ENCODE peak calls at places on chromosome 14, in seven cellular contexts. N, V, Y, I, X, G and C are unnamed samples.

GRCh38 chr14:101590616-101591015 is 29.3 kb downstream of the DIO3 start:
- DNase-seq in N (no peak), X (no peak), Y (no peak), I (peak; percentile 11), G (peak; percentile 28), V (no peak), C (no peak)

GRCh38 chr14:32055175-32055574 is 21.9 kb upstream of the ARHGAP5 start:
- DNase-seq in Y (no peak), G (no peak), N (no peak), V (no peak), I (no peak), X (no peak), C (no peak)

GRCh38 chr14:89502966-89503365 is 85.9 kb upstream of the FOXN3 start:
- DNase-seq in G (peak; percentile 14), I (no peak), X (no peak), V (no peak), Y (no peak), N (no peak), C (no peak)

GRCh38 chr14:42664185-42664584 is 1057.5 kb downstream of the LRFN5 start:
- DNase-seq in I (no peak), G (no peak), V (no peak), N (no peak), X (no peak), Y (no peak), C (no peak)

GRCh38 chr14:36508418-36509051 is 11.5 kb downstream of the NKX2-1 start:
- DNase-seq in V (no peak), N (no peak), Y (no peak), I (peak; percentile 16), G (peak; percentile 72), X (no peak), C (no peak)

GRCh38 chr14:98816718-98817117 is 455.3 kb downstream of the BCL11B start:
- DNase-seq in X (no peak), Y (no peak), G (no peak), V (no peak), I (no peak), N (no peak), C (no peak)

GRCh38 chr14:71594828-71595227 is 337.4 kb upstream of the RGS6 start:
- DNase-seq in G (no peak), I (no peak), X (no peak), Y (no peak), V (no peak), N (no peak), C (no peak)

GRCh38 chr14:44873536-44873935 is 88.2 kb downstream of the KLHL28 start:
- DNase-seq in X (no peak), N (no peak), V (peak; percentile 28), Y (no peak), I (no peak), G (no peak), C (peak; percentile 33)

GRCh38 chr14:31690056-31690455 is 128.9 kb downstream of the NUBPL start:
- DNase-seq in X (no peak), I (no peak), G (no peak), V (no peak), Y (no peak), N (no peak), C (no peak)

GRCh38 chr14:101069666-101070362 is 166.3 kb upstream of the RTL1 start:
- DNase-seq in X (no peak), V (no peak), Y (no peak), I (no peak), G (peak; percentile 13), N (no peak), C (no peak)

GRCh38 chr14:81797246-81797645 is 263.6 kb upstream of the SEL1L start:
- DNase-seq in Y (no peak), G (no peak), I (no peak), X (no peak), N (no peak), V (no peak), C (no peak)

GRCh38 chr14:78127233-78127632 is 42.9 kb upstream of the NRXN3 start:
- DNase-seq in G (no peak), I (no peak), X (no peak), N (no peak), V (no peak), Y (no peak), C (no peak)

GRCh38 chr14:98290596-98290995 is 981.4 kb downstream of the BCL11B start:
- DNase-seq in G (no peak), X (no peak), N (no peak), I (no peak), V (no peak), Y (no peak), C (no peak)

GRCh38 chr14:94129758-94130414 is 482 bp upstream of the IFI27L2 start:
- DNase-seq in Y (peak; percentile 56), V (no peak), N (no peak), G (peak; percentile 48), I (peak; percentile 59), X (peak; percentile 40), C (peak; percentile 60)

GRCh38 chr14:85471156-85471555 is 58.8 kb upstream of the FLRT2 start:
- DNase-seq in I (no peak), V (no peak), Y (no peak), G (no peak), N (no peak), X (no peak), C (no peak)

GRCh38 chr14:24665440-24665991 is 31.5 kb upstream of the GZMB start:
- DNase-seq in Y (no peak), N (peak; percentile 77), I (no peak), V (no peak), G (no peak), X (no peak), C (no peak)

GRCh38 chr14:71365305-71365865 is 458.1 kb downstream of the PCNX1 start:
- DNase-seq in N (no peak), I (no peak), X (no peak), V (no peak), G (no peak), Y (no peak), C (no peak)

GRCh38 chr14:105374389-105374788 is 23.9 kb upstream of the TEX22 start:
- DNase-seq in I (no peak), V (no peak), Y (peak; percentile 27), N (no peak), G (no peak), X (peak; percentile 40), C (peak; percentile 98)

GRCh38 chr14:36496346-36496745 is 23.7 kb downstream of the NKX2-1 start:
- DNase-seq in I (no peak), Y (no peak), N (no peak), V (no peak), G (no peak), X (no peak), C (no peak)

GRCh38 chr14:100082723-100083122 is 17.5 kb downstream of the EVL start:
- DNase-seq in V (no peak), I (no peak), X (no peak), G (no peak), Y (no peak), N (no peak), C (no peak)

GRCh38 chr14:35221462-35221861 is 70.7 kb upstream of the PSMA6 start:
- DNase-seq in G (no peak), X (no peak), N (no peak), I (no peak), Y (no peak), V (no peak), C (no peak)

GRCh38 chr14:35223927-35224326 is 68.3 kb upstream of the PSMA6 start:
- DNase-seq in V (no peak), N (no peak), X (no peak), I (no peak), G (no peak), Y (no peak), C (no peak)

GRCh38 chr14:35222324-35222723 is 69.9 kb upstream of the PSMA6 start:
- DNase-seq in N (no peak), G (no peak), X (no peak), I (no peak), Y (no peak), V (no peak), C (no peak)

GRCh38 chr14:35224615-35225014 is 67.6 kb upstream of the PSMA6 start:
- DNase-seq in G (no peak), X (no peak), V (no peak), N (no peak), I (no peak), Y (no peak), C (no peak)

DNA sequence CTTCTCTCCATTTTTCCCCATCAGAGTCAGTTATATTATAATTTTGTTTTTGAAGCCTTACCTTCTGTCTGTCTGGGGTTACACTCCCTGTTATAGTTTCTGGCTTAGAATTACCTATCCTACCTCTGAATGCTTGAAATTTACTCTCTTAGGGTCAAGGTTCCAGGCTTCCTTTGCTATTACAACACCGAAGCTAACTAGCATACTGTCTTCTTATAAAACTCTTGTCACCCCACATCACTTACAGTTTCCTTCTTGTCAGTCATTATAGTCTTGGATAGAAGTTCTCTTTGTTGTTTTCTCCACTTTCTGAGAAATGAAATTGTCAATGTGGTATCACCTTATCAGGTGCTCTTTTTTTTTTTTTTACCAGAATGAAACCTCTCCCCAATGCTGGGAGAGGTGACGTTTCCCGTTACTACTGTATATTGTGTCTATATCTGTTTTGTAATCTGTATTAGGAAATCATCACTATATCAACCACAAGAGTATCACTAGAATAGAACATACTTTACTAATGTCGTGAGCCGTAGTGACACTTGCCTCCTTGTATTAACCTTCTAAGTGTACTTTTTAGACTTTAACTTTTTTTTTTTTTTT is 69.2 kb upstream of the PSMA6 start:
- DNase-seq in V (no peak), I (no peak), N (no peak), G (no peak), X (no peak), Y (no peak), C (no peak)
- TF ChIP-seq JUND in V (no peak), I (no peak), N (no peak), G (no peak), X (no peak), Y (no peak), C (no peak)

GRCh38 chr14:70023871-70024270 is 144.7 kb downstream of the SMOC1 start:
- DNase-seq in G (no peak), N (no peak), I (no peak), Y (no peak), V (no peak), X (no peak), C (no peak)

GRCh38 chr14:70021548-70021947 is 142.3 kb downstream of the SMOC1 start:
- DNase-seq in Y (no peak), N (no peak), X (no peak), V (no peak), G (no peak), I (no peak), C (no peak)

GRCh38 chr14:70020350-70021170 is 141.3 kb downstream of the SMOC1 start:
- DNase-seq in I (no peak), N (no peak), G (no peak), Y (no peak), V (no peak), X (no peak), C (no peak)

GRCh38 chr14:70018713-70019201 is 139.5 kb downstream of the SMOC1 start:
- DNase-seq in G (no peak), Y (no peak), I (no peak), V (no peak), N (no peak), X (no peak), C (no peak)

GRCh38 chr14:70022771-70023445 is 143.7 kb downstream of the SMOC1 start:
- DNase-seq in Y (no peak), G (no peak), X (no peak), V (no peak), N (no peak), I (no peak), C (no peak)
- TF ChIP-seq JUND in Y (no peak), G (no peak), X (no peak), V (no peak), N (no peak), I (no peak), C (no peak)

GRCh38 chr14:55354500-55354899 is 57.1 kb downstream of the ATG14 start:
- DNase-seq in N (no peak), Y (peak; percentile 26), I (peak; percentile 63), X (no peak), V (peak; percentile 41), G (peak; percentile 56), C (peak; percentile 87)
- TF ChIP-seq JUND in N (no peak), Y (no peak), I (no peak), X (no peak), V (no peak), G (no peak), C (no peak)

GRCh38 chr14:22427771-22428228 is 161.2 kb downstream of the DAD1 start:
- DNase-seq in X (no peak), V (peak; percentile 81), N (no peak), Y (no peak), I (no peak), G (no peak), C (no peak)
- TF ChIP-seq JUND in X (no peak), V (no peak), N (no peak), Y (no peak), I (no peak), G (no peak), C (no peak)